ENCODE peak calls at places on chromosomes 4 and X, in four cellular contexts. N is ovary, P is AG10803, I is psoas muscle. Y is an unnamed sample.

GRCh38 chrX:46865281-46865680 is 28.4 kb downstream of the RP2 start:
- DNase-seq in N (no peak), P (peak), I (no peak), Y (peak)

GRCh38 chr4:113766882-113767281 is 5.3 kb upstream of the CAMK2D start:
- DNase-seq in N (no peak), P (no peak), I (no peak), Y (no peak)

GRCh38 chr4:143282170-143282760 is 54.4 kb upstream of the GAB1 start:
- DNase-seq in N (no peak), P (peak), I (no peak), Y (no peak)

GRCh38 chr4:118783887-118784286 is 52.0 kb downstream of the SEC24D start:
- DNase-seq in N (no peak), P (peak), I (peak), Y (no peak)

GRCh38 chrX:13703589-13703988 is 14.7 kb downstream of the RAB9A start:
- DNase-seq in N (no peak), P (no peak), I (no peak), Y (no peak)

GRCh38 chr4:174629265-174629664 is 107.0 kb upstream of the HPGD start:
- DNase-seq in N (no peak), P (no peak), I (no peak), Y (peak)

GRCh38 chr4:118112647-118113046 is 78.4 kb downstream of the NDST3 start:
- DNase-seq in N (no peak), P (no peak), I (no peak), Y (no peak)

GRCh38 chr4:107600456-107600855 is 119.6 kb downstream of the PAPSS1 start:
- DNase-seq in N (no peak), P (peak), I (no peak), Y (peak)

GRCh38 chrX:103919336-103919682 is 43.1 kb upstream of the TMSB15B start:
- DNase-seq in N (no peak), P (peak), I (no peak), Y (no peak)

GRCh38 chrX:56564921-56565861 is 1.8 kb downstream of the UBQLN2 start:
- DNase-seq in N (no peak), P (no peak), I (no peak), Y (peak)

GRCh38 chrX:137926090-137926489 is 360.2 kb downstream of the ZIC3 start:
- DNase-seq in N (no peak), P (no peak), I (no peak), Y (no peak)

GRCh38 chr4:38382492-38382891 is 281.5 kb upstream of the KLF3 start:
- DNase-seq in N (no peak), P (no peak), I (no peak), Y (no peak)

GRCh38 chr4:4962928-4963327 is 56.3 kb downstream of the CYTL1 start:
- DNase-seq in N (no peak), P (no peak), I (no peak), Y (no peak)

GRCh38 chr4:165721815-165722214 is 151.2 kb upstream of the TLL1 start:
- DNase-seq in N (no peak), P (no peak), I (no peak), Y (no peak)

GRCh38 chrX:152343306-152343705 is 107.8 kb downstream of the GABRA3 start:
- DNase-seq in N (no peak), P (no peak), I (no peak), Y (no peak)
- TF ChIP-seq CTCF in N (no peak), P (no peak), I (no peak), Y (peak)

GRCh38 chrX:109268340-109268739 is 213.5 kb downstream of the GUCY2F start:
- DNase-seq in N (no peak), P (no peak), I (no peak), Y (no peak)
- H3K4me3 ChIP-seq in N (no peak), P (no peak), I (no peak), Y (no peak)

GRCh38 chrX:12026481-12026880 is 111.8 kb upstream of the FRMPD4 start:
- DNase-seq in N (no peak), P (peak), I (no peak), Y (no peak)

GRCh38 chrX:12032082-12032481 is 106.2 kb upstream of the FRMPD4 start:
- DNase-seq in N (no peak), P (no peak), I (no peak), Y (no peak)
- TF ChIP-seq CTCF in N (no peak), P (no peak), I (no peak), Y (no peak)

DNA sequence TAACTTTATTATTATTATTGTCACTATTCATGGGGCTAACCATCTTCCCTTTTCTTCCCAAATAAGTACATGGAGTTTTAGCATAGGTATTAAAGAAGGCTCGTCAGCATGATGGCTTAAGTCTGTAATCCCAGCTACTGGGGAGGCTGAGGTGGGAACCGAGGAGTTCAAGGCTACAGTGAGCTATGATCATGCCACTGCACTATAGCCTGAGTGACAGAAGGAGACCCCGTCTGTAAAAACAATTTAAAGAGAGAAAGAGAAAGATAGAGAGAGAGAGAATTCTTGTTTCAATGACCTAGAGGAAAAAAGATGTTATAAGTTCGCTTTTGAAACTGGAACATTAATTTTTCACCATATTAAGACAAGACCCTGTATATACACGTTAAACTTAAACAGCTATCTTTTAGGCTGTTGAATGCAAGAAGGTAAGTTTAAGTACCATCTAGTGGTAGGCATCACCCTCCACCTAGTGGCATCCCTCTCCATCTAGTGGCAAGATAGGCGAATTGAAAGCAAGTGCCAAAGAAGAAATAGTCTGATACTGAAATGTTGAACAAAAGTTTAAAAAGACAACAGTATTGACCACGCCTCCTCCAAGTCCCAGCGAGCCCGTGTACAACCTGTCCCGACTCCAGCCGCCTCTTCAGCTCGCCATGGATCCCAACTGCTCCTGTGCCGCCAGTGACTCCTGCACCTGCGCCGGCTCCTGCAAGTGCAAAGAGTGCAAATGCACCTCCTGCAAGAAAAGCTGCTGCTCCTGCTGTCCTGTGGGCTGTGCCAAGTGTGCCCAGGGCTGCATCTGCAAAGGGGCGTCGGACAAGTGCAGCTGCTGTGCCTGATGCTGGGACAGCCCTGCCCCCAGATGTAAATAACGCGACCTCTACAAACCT is 26.0 kb upstream of the YTHDC1 start:
- DNase-seq in N (peak), P (peak), I (no peak), Y (peak)
- H3K4me3 ChIP-seq in N (no peak), P (no peak), I (no peak), Y (peak)

DNA sequence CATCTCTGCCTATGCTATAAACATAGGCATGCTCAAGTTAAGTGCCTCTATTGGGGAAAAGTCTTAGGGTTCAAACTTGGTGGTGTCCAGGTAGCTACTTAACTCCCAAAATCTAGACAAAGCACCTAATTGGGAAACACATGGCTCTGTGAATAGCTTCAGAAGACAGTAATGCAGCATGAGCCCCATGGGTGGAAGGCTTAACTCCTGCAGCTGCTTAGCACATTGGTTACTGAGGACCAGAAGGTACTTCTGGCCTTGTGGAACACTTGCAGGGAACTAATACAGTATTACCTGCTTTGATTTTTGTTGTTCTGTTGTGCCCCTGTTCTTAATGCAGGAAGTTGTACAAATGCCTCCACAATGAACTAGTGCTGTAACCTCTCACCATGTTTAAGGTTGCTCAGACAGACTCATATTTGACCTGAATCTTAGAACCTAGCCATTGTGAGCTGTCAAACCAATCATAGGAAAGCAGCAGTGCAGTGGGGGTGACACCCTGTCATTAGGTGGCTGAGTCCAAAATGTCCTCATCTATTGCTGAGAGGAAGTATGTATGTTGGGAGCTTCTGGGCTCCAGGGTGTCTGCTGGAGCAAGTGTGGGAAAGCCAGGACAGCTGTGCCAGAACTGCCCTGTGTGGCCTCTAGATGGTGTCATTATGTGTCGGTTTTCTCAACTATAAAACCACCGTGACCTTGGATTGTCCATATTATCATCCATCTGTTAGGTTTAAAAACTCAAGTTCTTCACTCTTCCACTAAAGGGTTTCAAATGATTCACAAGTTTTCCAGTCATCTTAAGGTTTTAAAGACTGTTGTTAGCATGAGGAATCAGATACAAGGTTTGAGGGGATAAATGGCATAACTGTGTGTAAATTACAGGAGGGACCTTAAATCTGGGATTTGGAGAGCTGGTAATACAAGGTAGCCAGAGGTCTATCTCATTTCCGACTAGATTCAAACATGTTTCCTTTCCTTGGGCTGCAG is 69.9 kb upstream of the WDR1 start:
- DNase-seq in N (no peak), P (peak), I (no peak), Y (no peak)
- TF ChIP-seq CTCF in N (no peak), P (peak), I (no peak), Y (peak)

GRCh38 chr4:88673886-88674285 is 23.7 kb downstream of the NAP1L5 start:
- DNase-seq in N (no peak), P (no peak), I (no peak), Y (no peak)

GRCh38 chr4:88675543-88675942 is 22.1 kb downstream of the NAP1L5 start:
- DNase-seq in N (no peak), P (no peak), I (no peak), Y (no peak)

GRCh38 chr4:88672987-88673386 is 24.6 kb downstream of the NAP1L5 start:
- DNase-seq in N (no peak), P (peak), I (no peak), Y (peak)

GRCh38 chr4:88674565-88674964 is 23.1 kb downstream of the NAP1L5 start:
- DNase-seq in N (no peak), P (no peak), I (no peak), Y (peak)

DNA sequence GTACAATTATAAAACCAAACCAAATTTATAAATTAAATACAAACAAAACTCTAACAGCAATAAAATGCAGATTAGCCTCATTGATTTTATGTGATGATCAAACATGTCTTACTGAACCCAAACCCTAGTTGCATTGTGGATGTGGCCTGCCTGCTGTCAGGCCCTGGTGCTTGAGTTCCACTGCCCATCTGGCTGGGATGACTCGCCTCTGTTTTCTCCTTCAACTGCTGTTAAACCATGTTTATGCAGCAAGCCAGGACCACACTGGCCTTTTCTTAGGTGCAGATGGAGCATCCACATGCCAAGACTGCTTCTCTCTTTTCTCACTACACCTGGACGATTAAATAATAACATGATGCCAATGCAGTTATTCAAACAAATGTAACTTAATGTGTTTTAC is 22.6 kb downstream of the NAP1L5 start:
- DNase-seq in N (no peak), P (peak), I (no peak), Y (peak)
- H3K4me3 ChIP-seq in N (no peak), P (no peak), I (no peak), Y (no peak)

GRCh38 chr4:874971-875817 is 49.3 kb upstream of the CPLX1 start:
- DNase-seq in N (no peak), P (no peak), I (no peak), Y (no peak)

GRCh38 chr4:875818-876423 is 50.0 kb upstream of the CPLX1 start:
- DNase-seq in N (no peak), P (no peak), I (no peak), Y (no peak)

GRCh38 chr4:878796-879729 is 53.1 kb downstream of the GAK start:
- DNase-seq in N (no peak), P (no peak), I (no peak), Y (no peak)

GRCh38 chr4:877502-877901 is 51.6 kb upstream of the CPLX1 start:
- DNase-seq in N (no peak), P (no peak), I (no peak), Y (no peak)

GRCh38 chr4:876780-877179 is 50.9 kb upstream of the CPLX1 start:
- DNase-seq in N (no peak), P (no peak), I (no peak), Y (no peak)
- TF ChIP-seq CTCF in N (no peak), P (no peak), I (peak), Y (no peak)

GRCh38 chr4:86356831-86357230 is 3.0 kb downstream of the MAPK10 start:
- DNase-seq in N (no peak), P (no peak), I (no peak), Y (no peak)
- H3K4me3 ChIP-seq in N (no peak), P (no peak), I (no peak), Y (no peak)

GRCh38 chr4:98928505-98929340 is at the start of gene EIF4E:
- DNase-seq in N (peak), P (peak), I (peak), Y (peak)
- TF ChIP-seq CTCF in N (peak), P (peak), I (no peak), Y (no peak)

DNA sequence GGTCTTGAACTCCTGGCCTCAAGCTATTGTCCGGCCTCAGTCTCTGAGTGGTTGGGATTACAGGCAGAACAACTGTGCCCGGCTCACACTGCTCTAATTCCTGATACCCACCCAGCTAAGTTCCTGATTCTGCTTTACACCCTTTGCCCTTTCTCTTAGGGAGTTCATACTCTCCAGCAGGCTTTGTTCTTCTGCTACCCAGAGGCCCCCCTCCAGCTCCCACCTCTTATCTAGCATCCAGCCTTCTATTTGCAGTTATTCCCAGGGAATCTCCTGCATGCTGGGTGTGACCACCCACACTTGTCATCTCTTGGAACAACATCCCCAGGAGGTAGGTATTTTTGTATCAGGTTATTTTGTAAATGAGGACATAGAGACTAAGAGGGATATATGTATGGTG is 157.1 kb downstream of the SPRY1 start:
- DNase-seq in N (no peak), P (no peak), I (no peak), Y (no peak)
- H3K4me3 ChIP-seq in N (no peak), P (no peak), I (no peak), Y (no peak)